ENCODE peak calls at places on chromosome 2, in seven cellular contexts. One of them, this sample, is unnamed.

GRCh38 chr2:206250041-206250897 is 24.2 kb upstream of the ZDBF2 start:
- DNase-seq in psoas muscle: no peak
- DNase-seq in upper lobe of right lung: no peak
- DNase-seq in astrocyte of the spinal cord: no peak
- DNase-seq in mucosa of descending colon: peak; percentile 11
- DNase-seq in dorsolateral prefrontal cortex: no peak
- DNase-seq in K562: no peak
- DNase-seq in this sample: no peak

GRCh38 chr2:198697218-198697617 is 760.5 kb downstream of the SATB2 start:
- DNase-seq in mucosa of descending colon: peak; percentile 42
- DNase-seq in dorsolateral prefrontal cortex: no peak
- DNase-seq in astrocyte of the spinal cord: no peak
- DNase-seq in upper lobe of right lung: no peak
- DNase-seq in psoas muscle: no peak
- DNase-seq in K562: no peak
- DNase-seq in this sample: no peak

GRCh38 chr2:136932700-136933099 is 167.4 kb downstream of the THSD7B start:
- DNase-seq in K562: no peak
- DNase-seq in upper lobe of right lung: no peak
- DNase-seq in psoas muscle: no peak
- DNase-seq in dorsolateral prefrontal cortex: no peak
- DNase-seq in mucosa of descending colon: peak; percentile 4
- DNase-seq in astrocyte of the spinal cord: no peak
- DNase-seq in this sample: no peak

GRCh38 chr2:159118115-159118858 is 149.8 kb downstream of the TANC1 start:
- DNase-seq in mucosa of descending colon: peak; percentile 97
- DNase-seq in psoas muscle: peak; percentile 86
- DNase-seq in K562: peak; percentile 89
- DNase-seq in upper lobe of right lung: peak; percentile 87
- DNase-seq in dorsolateral prefrontal cortex: peak; percentile 88
- DNase-seq in astrocyte of the spinal cord: peak; percentile 88
- DNase-seq in this sample: no peak

GRCh38 chr2:229835601-229836283 is 86.1 kb downstream of the TRIP12 start:
- DNase-seq in mucosa of descending colon: no peak
- DNase-seq in psoas muscle: no peak
- DNase-seq in upper lobe of right lung: no peak
- DNase-seq in dorsolateral prefrontal cortex: no peak
- DNase-seq in astrocyte of the spinal cord: peak; percentile 50
- DNase-seq in K562: no peak
- DNase-seq in this sample: no peak

GRCh38 chr2:3223080-3223923 is 154.3 kb downstream of the EIPR1 start:
- DNase-seq in dorsolateral prefrontal cortex: peak; percentile 64
- DNase-seq in astrocyte of the spinal cord: peak; percentile 53
- DNase-seq in upper lobe of right lung: no peak
- DNase-seq in psoas muscle: no peak
- DNase-seq in mucosa of descending colon: peak; percentile 11
- DNase-seq in K562: no peak
- DNase-seq in this sample: no peak

GRCh38 chr2:85949280-85949679 is 60.5 kb upstream of the ST3GAL5 start:
- DNase-seq in dorsolateral prefrontal cortex: no peak
- DNase-seq in upper lobe of right lung: no peak
- DNase-seq in psoas muscle: no peak
- DNase-seq in K562: peak; percentile 45
- DNase-seq in mucosa of descending colon: peak; percentile 23
- DNase-seq in astrocyte of the spinal cord: no peak
- DNase-seq in this sample: no peak

GRCh38 chr2:72933646-72934151 is 16.4 kb downstream of the EMX1 start:
- DNase-seq in dorsolateral prefrontal cortex: no peak
- DNase-seq in mucosa of descending colon: peak; percentile 47
- DNase-seq in astrocyte of the spinal cord: no peak
- DNase-seq in K562: no peak
- DNase-seq in psoas muscle: peak; percentile 32
- DNase-seq in upper lobe of right lung: peak; percentile 48
- DNase-seq in this sample: peak; percentile 83

GRCh38 chr2:191376981-191377629 is 131.9 kb downstream of the MYO1B start:
- DNase-seq in psoas muscle: peak; percentile 70
- DNase-seq in dorsolateral prefrontal cortex: peak; percentile 58
- DNase-seq in upper lobe of right lung: peak; percentile 70
- DNase-seq in astrocyte of the spinal cord: peak; percentile 88
- DNase-seq in K562: peak; percentile 52
- DNase-seq in mucosa of descending colon: peak; percentile 79
- DNase-seq in this sample: no peak

GRCh38 chr2:49490710-49491109 is 336.4 kb upstream of the FSHR start:
- DNase-seq in psoas muscle: no peak
- DNase-seq in upper lobe of right lung: no peak
- DNase-seq in K562: peak; percentile 20
- DNase-seq in mucosa of descending colon: peak; percentile 81
- DNase-seq in astrocyte of the spinal cord: no peak
- DNase-seq in dorsolateral prefrontal cortex: no peak
- DNase-seq in this sample: no peak

GRCh38 chr2:88866756-88867155 is 175.3 kb downstream of the RPIA start:
- DNase-seq in K562: peak; percentile 3
- DNase-seq in upper lobe of right lung: no peak
- DNase-seq in mucosa of descending colon: no peak
- DNase-seq in psoas muscle: no peak
- DNase-seq in dorsolateral prefrontal cortex: no peak
- DNase-seq in astrocyte of the spinal cord: no peak
- DNase-seq in this sample: no peak

GRCh38 chr2:150919899-150920298 is 341.8 kb downstream of the RBM43 start:
- DNase-seq in upper lobe of right lung: no peak
- DNase-seq in mucosa of descending colon: no peak
- DNase-seq in K562: no peak
- DNase-seq in dorsolateral prefrontal cortex: no peak
- DNase-seq in psoas muscle: no peak
- DNase-seq in astrocyte of the spinal cord: peak; percentile 18
- DNase-seq in this sample: no peak

DNA sequence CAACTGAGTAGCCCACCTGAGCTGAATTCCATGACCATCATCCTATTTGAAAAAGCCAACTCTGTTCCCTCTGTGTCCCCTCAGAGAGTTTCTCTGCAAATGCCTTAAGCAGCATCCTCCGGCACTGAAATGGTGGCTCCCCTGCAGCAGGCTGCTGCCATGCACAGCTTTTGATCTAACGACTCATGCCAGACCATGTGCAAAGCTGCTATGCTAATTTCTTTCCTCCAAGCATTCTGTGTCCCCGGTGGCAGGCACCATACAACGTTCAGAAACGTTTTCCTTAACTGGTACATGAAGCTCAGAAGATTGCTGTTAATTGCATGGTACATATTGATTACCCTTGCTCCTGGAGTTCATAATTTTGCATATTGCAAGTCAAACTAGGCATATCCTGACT is 336.8 kb downstream of the RBM43 start:
- DNase-seq in mucosa of descending colon: no peak
- DNase-seq in astrocyte of the spinal cord: no peak
- DNase-seq in upper lobe of right lung: no peak
- DNase-seq in psoas muscle: no peak
- DNase-seq in dorsolateral prefrontal cortex: no peak
- DNase-seq in K562: no peak
- DNase-seq in this sample: no peak
- TF ChIP-seq CTCF in mucosa of descending colon: no peak
- TF ChIP-seq CTCF in astrocyte of the spinal cord: no peak
- TF ChIP-seq CTCF in upper lobe of right lung: no peak
- TF ChIP-seq CTCF in psoas muscle: no peak
- TF ChIP-seq CTCF in dorsolateral prefrontal cortex: no peak
- TF ChIP-seq CTCF in K562: no peak
- TF ChIP-seq CTCF in this sample: no peak

GRCh38 chr2:7071916-7072556 is 154.8 kb downstream of the RNF144A start:
- DNase-seq in K562: no peak
- DNase-seq in psoas muscle: no peak
- DNase-seq in mucosa of descending colon: no peak
- DNase-seq in upper lobe of right lung: no peak
- DNase-seq in dorsolateral prefrontal cortex: no peak
- DNase-seq in astrocyte of the spinal cord: no peak
- DNase-seq in this sample: no peak
- TF ChIP-seq CTCF in K562: no peak
- TF ChIP-seq CTCF in psoas muscle: no peak
- TF ChIP-seq CTCF in mucosa of descending colon: no peak
- TF ChIP-seq CTCF in upper lobe of right lung: no peak
- TF ChIP-seq CTCF in dorsolateral prefrontal cortex: no peak
- TF ChIP-seq CTCF in astrocyte of the spinal cord: no peak
- TF ChIP-seq CTCF in this sample: no peak

DNA sequence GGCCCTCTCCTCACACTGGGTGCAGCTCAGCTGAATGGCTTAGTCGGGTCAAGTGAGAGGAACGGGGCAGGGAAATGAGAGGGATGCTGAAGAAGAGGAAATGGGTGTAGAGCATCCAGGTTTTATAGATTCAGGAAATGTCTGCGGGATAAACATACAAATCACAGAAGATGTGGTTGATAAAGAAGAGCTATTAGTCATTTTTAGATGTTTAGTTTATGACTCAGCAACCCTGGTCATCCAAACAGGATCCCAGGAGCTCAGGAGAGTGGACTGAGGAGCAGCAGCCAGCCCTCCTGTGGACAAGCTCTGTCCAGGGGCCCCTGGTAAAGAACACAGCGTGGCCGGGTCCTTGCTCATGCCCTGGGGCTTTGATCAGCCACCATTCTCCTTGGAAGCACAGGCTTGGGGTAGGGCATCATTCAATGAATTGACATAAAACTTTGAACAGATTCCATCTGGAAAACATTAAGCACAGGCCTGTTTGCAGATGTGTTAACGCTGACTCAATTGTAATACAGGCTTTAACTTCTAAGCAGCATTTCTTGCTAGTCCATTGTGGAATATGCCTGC is 83.0 kb downstream of the NPAS2 start:
- DNase-seq in psoas muscle: no peak
- DNase-seq in K562: no peak
- DNase-seq in dorsolateral prefrontal cortex: no peak
- DNase-seq in astrocyte of the spinal cord: peak; percentile 99
- DNase-seq in mucosa of descending colon: no peak
- DNase-seq in upper lobe of right lung: no peak
- DNase-seq in this sample: no peak
- TF ChIP-seq CTCF in psoas muscle: no peak
- TF ChIP-seq CTCF in K562: no peak
- TF ChIP-seq CTCF in dorsolateral prefrontal cortex: no peak
- TF ChIP-seq CTCF in astrocyte of the spinal cord: peak; percentile 25
- TF ChIP-seq CTCF in mucosa of descending colon: no peak
- TF ChIP-seq CTCF in upper lobe of right lung: no peak
- TF ChIP-seq CTCF in this sample: peak; percentile 45

DNA sequence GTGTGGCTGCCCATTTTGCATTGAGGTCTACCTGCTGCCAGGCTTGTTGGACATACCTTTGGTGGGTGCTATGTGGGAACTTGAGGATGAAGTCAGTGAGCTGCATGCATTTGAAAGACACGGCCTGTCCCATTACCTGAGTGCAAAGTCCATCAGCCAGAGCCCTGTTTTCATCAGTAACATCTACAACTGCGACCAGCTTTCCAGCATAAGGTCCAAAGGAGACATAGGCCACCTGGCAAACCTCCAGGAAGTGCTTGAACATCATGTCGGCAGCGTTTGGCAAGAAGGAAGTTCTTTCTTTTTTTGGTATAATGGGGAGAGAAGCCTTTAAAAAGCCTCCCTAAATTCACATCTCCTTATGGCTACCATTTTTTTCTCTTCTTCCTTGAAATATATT is 143.1 kb downstream of the FAM161A start:
- DNase-seq in astrocyte of the spinal cord: no peak
- DNase-seq in K562: no peak
- DNase-seq in dorsolateral prefrontal cortex: no peak
- DNase-seq in upper lobe of right lung: no peak
- DNase-seq in psoas muscle: no peak
- DNase-seq in mucosa of descending colon: peak; percentile 56
- DNase-seq in this sample: no peak
- TF ChIP-seq CTCF in astrocyte of the spinal cord: no peak
- TF ChIP-seq CTCF in K562: no peak
- TF ChIP-seq CTCF in dorsolateral prefrontal cortex: no peak
- TF ChIP-seq CTCF in upper lobe of right lung: no peak
- TF ChIP-seq CTCF in psoas muscle: no peak
- TF ChIP-seq CTCF in mucosa of descending colon: no peak
- TF ChIP-seq CTCF in this sample: no peak

GRCh38 chr2:128608911-128609880 is 290.5 kb upstream of the HS6ST1 start:
- DNase-seq in dorsolateral prefrontal cortex: no peak
- DNase-seq in K562: no peak
- DNase-seq in mucosa of descending colon: no peak
- DNase-seq in upper lobe of right lung: peak; percentile 49
- DNase-seq in psoas muscle: no peak
- DNase-seq in astrocyte of the spinal cord: no peak
- DNase-seq in this sample: peak; percentile 66
- TF ChIP-seq CTCF in dorsolateral prefrontal cortex: no peak
- TF ChIP-seq CTCF in K562: no peak
- TF ChIP-seq CTCF in mucosa of descending colon: no peak
- TF ChIP-seq CTCF in upper lobe of right lung: no peak
- TF ChIP-seq CTCF in psoas muscle: no peak
- TF ChIP-seq CTCF in astrocyte of the spinal cord: no peak
- TF ChIP-seq CTCF in this sample: no peak

DNA sequence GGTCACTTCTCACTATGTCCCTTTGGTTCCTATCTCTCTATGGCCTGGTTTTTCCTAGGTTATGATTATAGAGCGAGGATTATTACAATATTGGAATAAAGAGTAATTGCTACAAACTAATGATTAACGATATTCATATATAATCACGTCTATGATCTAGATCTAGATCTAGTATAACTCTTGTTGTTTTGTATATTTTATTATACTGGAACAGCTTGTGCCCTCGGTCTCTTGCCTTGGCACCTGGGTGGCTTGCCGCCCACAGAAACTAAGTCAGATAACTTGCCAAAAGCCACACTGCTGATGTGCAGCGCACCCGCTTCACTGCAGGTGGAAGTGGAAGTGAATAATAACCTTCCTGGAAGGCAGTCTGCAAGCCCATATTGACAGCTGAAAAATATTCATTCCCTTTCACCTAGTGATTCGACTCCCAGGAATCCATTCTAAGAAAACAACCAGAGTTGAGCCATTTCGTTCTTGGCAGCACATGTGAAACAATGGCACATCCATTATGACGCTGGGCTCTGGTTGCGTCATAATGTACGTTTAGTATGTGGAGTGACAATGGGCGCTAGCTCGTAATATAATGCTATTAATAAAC is 725 bp upstream of the ANKRD53 start:
- DNase-seq in dorsolateral prefrontal cortex: no peak
- DNase-seq in upper lobe of right lung: no peak
- DNase-seq in K562: no peak
- DNase-seq in mucosa of descending colon: peak; percentile 27
- DNase-seq in psoas muscle: no peak
- DNase-seq in astrocyte of the spinal cord: peak; percentile 85
- DNase-seq in this sample: no peak
- TF ChIP-seq CTCF in dorsolateral prefrontal cortex: no peak
- TF ChIP-seq CTCF in upper lobe of right lung: peak; percentile 6
- TF ChIP-seq CTCF in K562: no peak
- TF ChIP-seq CTCF in mucosa of descending colon: no peak
- TF ChIP-seq CTCF in psoas muscle: no peak
- TF ChIP-seq CTCF in astrocyte of the spinal cord: no peak
- TF ChIP-seq CTCF in this sample: peak; percentile 65

GRCh38 chr2:208254118-208254870 is 577 bp downstream of the IDH1 start:
- DNase-seq in psoas muscle: peak; percentile 89
- DNase-seq in upper lobe of right lung: peak; percentile 92
- DNase-seq in mucosa of descending colon: peak; percentile 88
- DNase-seq in dorsolateral prefrontal cortex: peak; percentile 88
- DNase-seq in K562: peak; percentile 88
- DNase-seq in astrocyte of the spinal cord: peak; percentile 82
- DNase-seq in this sample: peak; percentile 94
- TF ChIP-seq CTCF in psoas muscle: peak; percentile 70
- TF ChIP-seq CTCF in upper lobe of right lung: peak; percentile 75
- TF ChIP-seq CTCF in mucosa of descending colon: peak; percentile 52
- TF ChIP-seq CTCF in dorsolateral prefrontal cortex: peak; percentile 80
- TF ChIP-seq CTCF in K562: peak; percentile 67
- TF ChIP-seq CTCF in astrocyte of the spinal cord: peak; percentile 88
- TF ChIP-seq CTCF in this sample: peak; percentile 93

DNA sequence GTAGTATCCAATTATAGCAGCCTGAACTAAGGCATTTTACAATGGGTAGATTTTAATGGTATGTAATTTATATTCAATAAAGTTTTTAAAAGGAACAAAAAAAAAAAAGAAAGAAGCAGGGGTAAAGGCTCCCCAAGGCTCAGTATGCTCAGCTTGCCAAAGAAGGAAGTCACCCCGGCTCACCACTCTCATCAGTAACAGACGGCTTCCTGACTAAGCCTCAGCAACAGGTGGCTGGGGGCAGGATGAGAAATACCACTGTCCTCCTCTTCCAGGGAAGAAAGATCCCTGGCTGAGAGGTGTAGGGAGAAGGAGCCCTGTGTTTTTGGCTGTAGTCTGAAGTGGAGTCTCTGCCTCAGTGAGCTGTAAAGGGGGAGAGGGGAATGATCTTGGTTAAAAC is 121.2 kb downstream of the ARHGEF4 start:
- DNase-seq in upper lobe of right lung: no peak
- DNase-seq in astrocyte of the spinal cord: no peak
- DNase-seq in mucosa of descending colon: no peak
- DNase-seq in psoas muscle: no peak
- DNase-seq in K562: no peak
- DNase-seq in dorsolateral prefrontal cortex: no peak
- DNase-seq in this sample: no peak
- TF ChIP-seq CTCF in upper lobe of right lung: no peak
- TF ChIP-seq CTCF in astrocyte of the spinal cord: no peak
- TF ChIP-seq CTCF in mucosa of descending colon: no peak
- TF ChIP-seq CTCF in psoas muscle: no peak
- TF ChIP-seq CTCF in K562: no peak
- TF ChIP-seq CTCF in dorsolateral prefrontal cortex: no peak
- TF ChIP-seq CTCF in this sample: no peak